ENCODE peak calls at places on chromosomes 6 and 20, in ten cellular contexts. Z is neuronal stem cell; B is GM12865; D is activated CD4-positive, alpha-beta T cell treated with anti-CD3 and anti-CD28 coated beads, Interleukin-2, amount 50 U/mL, for 1 hour; M is mesendoderm; K is transverse colon; F is naive thymus-derived CD8-positive, alpha-beta T cell; R is head of caudate nucleus; L is cerebellar cortex; U is CD8-positive, alpha-beta T cell. A is an unnamed sample.

GRCh38 chr6:43790031-43790430 is 20.0 kb downstream of the VEGFA start:
- DNase-seq in Z (no peak), B (no peak), D (no peak), M (no peak), K (no peak), F (no peak), R (no peak), L (no peak), U (no peak), A (no peak)

GRCh38 chr6:116055513-116055912 is 5.2 kb downstream of the FRK start:
- DNase-seq in Z (no peak), B (no peak), D (no peak), M (no peak), K (no peak), F (no peak), R (no peak), L (no peak), U (no peak), A (no peak)

GRCh38 chr6:139699335-139699734 is 324.9 kb upstream of the CITED2 start:
- DNase-seq in Z (no peak), B (no peak), D (no peak), M (no peak), K (no peak), F (no peak), R (no peak), L (no peak), U (no peak), A (no peak)

GRCh38 chr20:46021361-46022359 is 7.4 kb upstream of the SLC12A5 start:
- DNase-seq in Z (peak), B (peak), D (peak), M (peak), K (peak), F (peak), R (peak), L (peak), U (peak), A (no peak)

GRCh38 chr6:170274713-170275560 is 15.9 kb downstream of the DLL1 start:
- DNase-seq in Z (no peak), B (no peak), D (no peak), M (no peak), K (no peak), F (no peak), R (no peak), L (no peak), U (no peak), A (no peak)

GRCh38 chr20:57872816-57873409 is 163.1 kb upstream of the PMEPA1 start:
- DNase-seq in Z (no peak), B (no peak), D (no peak), M (no peak), K (no peak), F (no peak), R (no peak), L (no peak), U (no peak), A (no peak)

GRCh38 chr6:118893095-118893881 is 664 bp upstream of the ASF1A start:
- DNase-seq in Z (no peak), B (peak), D (peak), M (peak), K (peak), F (no peak), R (no peak), L (peak), U (peak), A (peak)

GRCh38 chr6:48747040-48747439 is 636.0 kb upstream of the PTCHD4 start:
- DNase-seq in Z (no peak), B (no peak), D (no peak), M (no peak), K (no peak), F (no peak), R (no peak), L (no peak), U (no peak), A (no peak)

GRCh38 chr6:159312204-159312603 is 143.0 kb downstream of the FNDC1 start:
- DNase-seq in Z (no peak), B (no peak), D (no peak), M (no peak), K (no peak), F (no peak), R (no peak), L (no peak), U (no peak), A (no peak)

GRCh38 chr6:38724343-38724742 is 9.2 kb downstream of the DNAH8 start:
- DNase-seq in Z (no peak), B (no peak), D (no peak), M (no peak), K (no peak), F (no peak), R (no peak), L (no peak), U (no peak), A (no peak)

GRCh38 chr6:68975064-68975463 is 340.0 kb downstream of the ADGRB3 start:
- DNase-seq in Z (peak), B (no peak), D (no peak), M (peak), K (no peak), F (no peak), R (peak), L (peak), U (no peak), A (peak)

GRCh38 chr20:38237381-38237780 is 23.2 kb downstream of the KIAA1755 start:
- DNase-seq in Z (no peak), B (no peak), D (no peak), M (no peak), K (no peak), F (no peak), R (no peak), L (no peak), U (no peak), A (no peak)

GRCh38 chr20:16062661-16063591 is 510.3 kb downstream of the KIF16B start:
- DNase-seq in Z (no peak), B (no peak), D (no peak), M (peak), K (no peak), F (no peak), R (no peak), L (no peak), U (no peak), A (no peak)

GRCh38 chr6:17754254-17754653 is 47.5 kb upstream of the NUP153 start:
- DNase-seq in Z (no peak), B (no peak), D (no peak), M (no peak), K (no peak), F (no peak), R (no peak), L (no peak), U (no peak), A (no peak)

GRCh38 chr20:1324598-1325172 is 4.3 kb downstream of the SDCBP2 start:
- DNase-seq in Z (no peak), B (no peak), D (peak), M (no peak), K (no peak), F (no peak), R (peak), L (no peak), U (peak), A (peak)

GRCh38 chr6:42711930-42712329 is 10.5 kb downstream of the PRPH2 start:
- DNase-seq in Z (no peak), B (no peak), D (no peak), M (no peak), K (no peak), F (no peak), R (no peak), L (no peak), U (no peak), A (no peak)

GRCh38 chr20:48538058-48538825 is 289.6 kb downstream of the PREX1 start:
- DNase-seq in Z (peak), B (no peak), D (no peak), M (peak), K (no peak), F (no peak), R (no peak), L (no peak), U (no peak), A (no peak)

GRCh38 chr6:110547266-110547964 is 71.0 kb upstream of the SLC22A16 start:
- DNase-seq in Z (no peak), B (no peak), D (no peak), M (peak), K (no peak), F (no peak), R (no peak), L (no peak), U (no peak), A (no peak)

GRCh38 chr6:30955367-30956042 is 14.7 kb downstream of the MUCL3 start:
- DNase-seq in Z (peak), B (peak), D (peak), M (peak), K (peak), F (peak), R (peak), L (no peak), U (peak), A (peak)

GRCh38 chr6:147161974-147162495 is 42.2 kb upstream of the STXBP5 start:
- DNase-seq in Z (no peak), B (no peak), D (no peak), M (no peak), K (peak), F (no peak), R (no peak), L (no peak), U (no peak), A (no peak)

GRCh38 chr20:23721962-23722361 is 28.8 kb downstream of the CST1 start:
- DNase-seq in Z (no peak), B (no peak), D (no peak), M (no peak), K (no peak), F (no peak), R (no peak), L (no peak), U (no peak), A (no peak)

GRCh38 chr6:133837801-133838349 is 51.0 kb upstream of the TCF21 start:
- DNase-seq in Z (peak), B (peak), D (peak), M (peak), K (peak), F (peak), R (peak), L (peak), U (peak), A (no peak)

GRCh38 chr20:2004171-2004570 is 10.3 kb upstream of the PDYN start:
- DNase-seq in Z (no peak), B (no peak), D (no peak), M (no peak), K (no peak), F (no peak), R (no peak), L (no peak), U (no peak), A (no peak)

GRCh38 chr6:32178547-32179440 is 589 bp downstream of the RNF5 start:
- DNase-seq in Z (no peak), B (no peak), D (no peak), M (no peak), K (no peak), F (no peak), R (no peak), L (peak), U (no peak), A (peak)

GRCh38 chr6:12196326-12196936 is 93.7 kb upstream of the EDN1 start:
- DNase-seq in Z (no peak), B (no peak), D (no peak), M (peak), K (no peak), F (no peak), R (no peak), L (no peak), U (no peak), A (no peak)

GRCh38 chr6:163414117-163414366 is 476 bp upstream of the QKI start:
- DNase-seq in Z (no peak), B (no peak), D (no peak), M (no peak), K (no peak), F (no peak), R (no peak), L (no peak), U (no peak), A (no peak)

GRCh38 chr20:21677781-21678180 is 27.7 kb upstream of the PAX1 start:
- DNase-seq in Z (no peak), B (no peak), D (no peak), M (no peak), K (no peak), F (no peak), R (no peak), L (no peak), U (no peak), A (no peak)

GRCh38 chr6:97867177-97867576 is 584.2 kb upstream of the MMS22L start:
- DNase-seq in Z (no peak), B (no peak), D (no peak), M (no peak), K (no peak), F (no peak), R (no peak), L (no peak), U (no peak), A (no peak)

GRCh38 chr6:144847906-144848305 is 562.8 kb downstream of the UTRN start:
- DNase-seq in Z (no peak), B (no peak), D (no peak), M (peak), K (no peak), F (no peak), R (no peak), L (no peak), U (no peak), A (no peak)

GRCh38 chr6:158431560-158431959 is 119.3 kb downstream of the TULP4 start:
- DNase-seq in Z (no peak), B (no peak), D (no peak), M (no peak), K (no peak), F (no peak), R (no peak), L (no peak), U (no peak), A (no peak)

GRCh38 chr6:1025821-1026220 is 286.1 kb upstream of the FOXQ1 start:
- DNase-seq in Z (no peak), B (no peak), D (no peak), M (no peak), K (no peak), F (no peak), R (no peak), L (no peak), U (no peak), A (no peak)

GRCh38 chr6:134145786-134146185 is 93.4 kb upstream of the SLC2A12 start:
- DNase-seq in Z (no peak), B (peak), D (no peak), M (peak), K (no peak), F (no peak), R (no peak), L (no peak), U (no peak), A (no peak)

GRCh38 chr6:18595774-18596528 is 208.8 kb downstream of the RNF144B start:
- DNase-seq in Z (peak), B (peak), D (peak), M (peak), K (peak), F (peak), R (peak), L (peak), U (peak), A (peak)

GRCh38 chr6:79463721-79464120 is 73.5 kb downstream of the LCA5 start:
- DNase-seq in Z (peak), B (no peak), D (no peak), M (peak), K (no peak), F (no peak), R (no peak), L (no peak), U (no peak), A (no peak)

GRCh38 chr6:92827104-92827503 is 592.3 kb downstream of the EPHA7 start:
- DNase-seq in Z (no peak), B (peak), D (no peak), M (no peak), K (no peak), F (no peak), R (no peak), L (no peak), U (no peak), A (no peak)

GRCh38 chr20:61680096-61680495 is 385.6 kb downstream of the TAF4 start:
- DNase-seq in Z (no peak), B (no peak), D (no peak), M (no peak), K (no peak), F (no peak), R (no peak), L (no peak), U (no peak), A (no peak)